ENCODE peak calls at places on chromosomes 13 and 19, in ten cellular contexts. Y is progenitor cell of endocrine pancreas; R is right atrium auricular region; I is fibroblast of villous mesenchyme; U is stimulated activated CD8-positive, alpha-beta memory T cell treated with anti-CD3 and anti-CD28 coated beads, Interleukin-15, amount 100 ng/mL, for 24 hours; E is adrenal gland; H is astrocyte of the spinal cord; S is NCI-H1436; A is iPS DF 19.7; J is activated T-helper 9 cell treated with anti-CD3 and anti-CD28 coated beads, Interleukin-2, amount 50 U/mL, for 16 hours. X is an unnamed sample.

GRCh38 chr19:12733369-12733896 is 1.1 kb downstream of the TRIR start:
- DNase-seq in Y (no peak), R (no peak), I (peak), U (no peak), E (no peak), H (no peak), S (no peak), A (no peak), J (peak), X (peak)

GRCh38 chr19:1768248-1768647 is 14.9 kb downstream of the ONECUT3 start:
- DNase-seq in Y (peak), R (no peak), I (peak), U (no peak), E (peak), H (no peak), S (no peak), A (no peak), J (no peak), X (peak)

GRCh38 chr19:18317998-18318800 is 4.7 kb downstream of the LSM4 start:
- DNase-seq in Y (no peak), R (no peak), I (no peak), U (no peak), E (no peak), H (no peak), S (no peak), A (no peak), J (peak), X (no peak)

GRCh38 chr19:35908010-35908441 is at the start of gene TYROBP:
- DNase-seq in Y (no peak), R (no peak), I (no peak), U (no peak), E (no peak), H (no peak), S (no peak), A (no peak), J (no peak), X (no peak)

GRCh38 chr19:23402388-23402787 is 7.1 kb upstream of the ZNF91 start:
- DNase-seq in Y (no peak), R (no peak), I (no peak), U (no peak), E (no peak), H (no peak), S (no peak), A (no peak), J (no peak), X (no peak)

GRCh38 chr19:57008432-57008831 is 111.4 kb upstream of the USP29 start:
- DNase-seq in Y (no peak), R (no peak), I (no peak), U (no peak), E (no peak), H (no peak), S (no peak), A (no peak), J (no peak), X (no peak)

GRCh38 chr19:33508941-33509614 is 12.5 kb downstream of the PEPD start:
- DNase-seq in Y (no peak), R (no peak), I (peak), U (no peak), E (peak), H (no peak), S (no peak), A (no peak), J (no peak), X (no peak)

GRCh38 chr19:5806133-5806489 is 1.2 kb downstream of the NRTN start:
- DNase-seq in Y (no peak), R (no peak), I (no peak), U (no peak), E (no peak), H (no peak), S (no peak), A (no peak), J (no peak), X (no peak)

GRCh38 chr13:72952529-72953141 is 106.2 kb upstream of the KLF5 start:
- DNase-seq in Y (no peak), R (no peak), I (no peak), U (no peak), E (no peak), H (no peak), S (no peak), A (no peak), J (no peak), X (peak)

GRCh38 chr19:16435999-16436650 is 35.6 kb downstream of the EPS15L1 start:
- DNase-seq in Y (no peak), R (no peak), I (peak), U (no peak), E (no peak), H (peak), S (no peak), A (no peak), J (no peak), X (no peak)

GRCh38 chr19:56566904-56567273 is 379 bp upstream of the ZNF470 start:
- DNase-seq in Y (peak), R (peak), I (no peak), U (peak), E (peak), H (no peak), S (no peak), A (no peak), J (peak), X (no peak)

GRCh38 chr19:39469567-39469966 is 11.1 kb upstream of the TIMM50 start:
- DNase-seq in Y (no peak), R (no peak), I (no peak), U (no peak), E (no peak), H (no peak), S (no peak), A (no peak), J (no peak), X (no peak)

GRCh38 chr19:1233361-1233667 is 4.5 kb downstream of the CBARP start:
- DNase-seq in Y (no peak), R (no peak), I (no peak), U (no peak), E (no peak), H (no peak), S (no peak), A (no peak), J (no peak), X (no peak)

GRCh38 chr19:45569619-45570421 is 14.8 kb downstream of the OPA3 start:
- DNase-seq in Y (peak), R (no peak), I (peak), U (peak), E (peak), H (peak), S (no peak), A (no peak), J (peak), X (peak)

GRCh38 chr13:30576528-30576927 is 41.2 kb upstream of the USPL1 start:
- DNase-seq in Y (no peak), R (no peak), I (peak), U (no peak), E (peak), H (peak), S (no peak), A (no peak), J (peak), X (no peak)

GRCh38 chr19:42284066-42284501 is 15.0 kb downstream of the CIC start:
- DNase-seq in Y (peak), R (peak), I (peak), U (peak), E (peak), H (peak), S (peak), A (no peak), J (peak), X (peak)

GRCh38 chr19:49506575-49507105 is 5.8 kb upstream of the FCGRT start:
- DNase-seq in Y (no peak), R (no peak), I (peak), U (peak), E (peak), H (no peak), S (peak), A (no peak), J (peak), X (peak)

GRCh38 chr19:3625996-3626472 is 556 bp downstream of the CACTIN start:
- DNase-seq in Y (no peak), R (no peak), I (no peak), U (no peak), E (no peak), H (no peak), S (no peak), A (no peak), J (no peak), X (peak)

GRCh38 chr13:95002968-95003813 is 290.8 kb upstream of the SOX21 start:
- DNase-seq in Y (no peak), R (no peak), I (peak), U (no peak), E (no peak), H (no peak), S (peak), A (no peak), J (no peak), X (no peak)

GRCh38 chr19:44777715-44778347 is at the start of gene CBLC:
- DNase-seq in Y (peak), R (no peak), I (no peak), U (no peak), E (no peak), H (no peak), S (peak), A (peak), J (no peak), X (peak)

GRCh38 chr19:10388957-10389356 is 8.6 kb upstream of the TYK2 start:
- DNase-seq in Y (peak), R (peak), I (peak), U (peak), E (peak), H (peak), S (peak), A (no peak), J (peak), X (peak)

GRCh38 chr13:73303858-73304257 is 245.1 kb downstream of the KLF5 start:
- DNase-seq in Y (no peak), R (no peak), I (no peak), U (no peak), E (no peak), H (peak), S (no peak), A (no peak), J (peak), X (peak)

GRCh38 chr13:76455960-76456359 is 430.2 kb downstream of the KCTD12 start:
- DNase-seq in Y (no peak), R (no peak), I (peak), U (no peak), E (no peak), H (peak), S (no peak), A (no peak), J (no peak), X (no peak)

GRCh38 chr13:73146705-73147104 is 87.9 kb downstream of the KLF5 start:
- DNase-seq in Y (no peak), R (no peak), I (peak), U (no peak), E (no peak), H (no peak), S (no peak), A (no peak), J (no peak), X (no peak)

GRCh38 chr19:48970139-48970766 is 5.1 kb downstream of the FTL start:
- DNase-seq in Y (no peak), R (no peak), I (no peak), U (no peak), E (no peak), H (no peak), S (no peak), A (no peak), J (no peak), X (no peak)

GRCh38 chr19:45254044-45254531 is 3.0 kb downstream of the MARK4 start:
- DNase-seq in Y (peak), R (no peak), I (no peak), U (no peak), E (no peak), H (no peak), S (no peak), A (no peak), J (no peak), X (peak)